ENCODE peak calls at places on chromosomes 11 and 22, in ten cellular contexts. M, G, W, H, U, K, Y, V, L and N are unnamed samples.

GRCh38 chr11:93921695-93922468 is 71.5 kb upstream of the VSTM5 start:
- DNase-seq in M (peak; percentile 85), G (no peak), W (peak; percentile 80), H (peak; percentile 60), U (peak; percentile 66), K (no peak), Y (peak; percentile 69), V (no peak), L (no peak), N (no peak)

GRCh38 chr22:32964411-32965057 is 93.6 kb downstream of the SYN3 start:
- DNase-seq in M (no peak), G (no peak), W (no peak), H (no peak), U (no peak), K (no peak), Y (no peak), V (no peak), L (no peak), N (no peak)

GRCh38 chr11:114610550-114610949 is 15.0 kb upstream of the NXPE4 start:
- DNase-seq in M (no peak), G (no peak), W (no peak), H (no peak), U (no peak), K (no peak), Y (no peak), V (no peak), L (no peak), N (no peak)

GRCh38 chr22:28791124-28791523 is 9.2 kb downstream of the XBP1 start:
- DNase-seq in M (no peak), G (no peak), W (no peak), H (no peak), U (no peak), K (no peak), Y (no peak), V (no peak), L (no peak), N (no peak)

GRCh38 chr11:12269104-12269441 is 108.3 kb upstream of the PARVA start:
- DNase-seq in M (no peak), G (peak; percentile 85), W (peak; percentile 82), H (peak; percentile 68), U (no peak), K (no peak), Y (no peak), V (no peak), L (no peak), N (no peak)

GRCh38 chr22:48642550-48642949 is 1185.1 kb downstream of the BRD1 start:
- DNase-seq in M (no peak), G (no peak), W (no peak), H (no peak), U (no peak), K (no peak), Y (no peak), V (no peak), L (no peak), N (no peak)

GRCh38 chr11:75351541-75352416 is at the start of gene ARRB1:
- DNase-seq in M (peak; percentile 62), G (no peak), W (peak; percentile 31), H (no peak), U (no peak), K (peak; percentile 79), Y (peak; percentile 68), V (no peak), L (no peak), N (peak; percentile 79)

GRCh38 chr11:76524919-76525318 is 80.1 kb downstream of the EMSY start:
- DNase-seq in M (peak; percentile 91), G (peak; percentile 59), W (peak; percentile 82), H (no peak), U (peak; percentile 59), K (no peak), Y (no peak), V (peak; percentile 50), L (no peak), N (no peak)

GRCh38 chr22:46851941-46852340 is 89.5 kb downstream of the TBC1D22A start:
- DNase-seq in M (no peak), G (no peak), W (no peak), H (no peak), U (no peak), K (no peak), Y (no peak), V (no peak), L (no peak), N (no peak)

GRCh38 chr11:107040447-107041444 is 22.5 kb upstream of the GUCY1A2 start:
- DNase-seq in M (peak; percentile 33), G (no peak), W (peak; percentile 90), H (no peak), U (peak; percentile 92), K (no peak), Y (no peak), V (peak; percentile 20), L (no peak), N (no peak)